ENCODE peak calls at places on chromosomes 1 and 21, in five cellular contexts. M is PC-3, K is H9, O is hepatocyte, J is GM23338. T is an unnamed sample.

GRCh38 chr1:7401814-7402547 is 369.1 kb upstream of the VAMP3 start:
- DNase-seq in M (peak; percentile 95), K (peak; percentile 72), O (peak; percentile 92), J (peak; percentile 36), T (no peak)

GRCh38 chr1:29410476-29410875 is 174.2 kb downstream of the PTPRU start:
- DNase-seq in M (no peak), K (no peak), O (no peak), J (no peak), T (no peak)

GRCh38 chr1:195218428-195219212 is 1389.6 kb downstream of the KCNT2 start:
- DNase-seq in M (no peak), K (no peak), O (no peak), J (no peak), T (no peak)

GRCh38 chr1:89125571-89126233 is at the start of gene GBP2:
- DNase-seq in M (peak; percentile 84), K (no peak), O (peak; percentile 77), J (no peak), T (no peak)

GRCh38 chr1:9181990-9182783 is 52.4 kb upstream of the H6PD start:
- DNase-seq in M (peak; percentile 39), K (peak; percentile 62), O (peak; percentile 81), J (peak; percentile 56), T (no peak)

GRCh38 chr1:177872563-177872900 is 97.3 kb downstream of the SEC16B start:
- DNase-seq in M (no peak), K (no peak), O (peak; percentile 13), J (no peak), T (no peak)

GRCh38 chr1:17932164-17932563 is 175.4 kb upstream of the IGSF21 start:
- DNase-seq in M (no peak), K (no peak), O (no peak), J (no peak), T (no peak)

GRCh38 chr1:68958957-68959356 is 462.1 kb upstream of the DEPDC1 start:
- DNase-seq in M (no peak), K (no peak), O (no peak), J (no peak), T (no peak)

GRCh38 chr1:15678578-15678977 is 5.5 kb upstream of the PLEKHM2 start:
- DNase-seq in M (peak; percentile 82), K (peak; percentile 66), O (peak; percentile 44), J (peak; percentile 65), T (peak; percentile 30)

GRCh38 chr1:21938791-21939538 is 1.9 kb upstream of the HSPG2 start:
- DNase-seq in M (no peak), K (no peak), O (no peak), J (no peak), T (no peak)

GRCh38 chr1:1250828-1251284 is 4.3 kb upstream of the C1QTNF12 start:
- DNase-seq in M (no peak), K (no peak), O (no peak), J (no peak), T (peak; percentile 55)

GRCh38 chr1:78651247-78651646 is 1.6 kb downstream of the IFI44 start:
- DNase-seq in M (no peak), K (no peak), O (no peak), J (no peak), T (no peak)

GRCh38 chr1:230240446-230241076 is 173.5 kb downstream of the GALNT2 start:
- DNase-seq in M (no peak), K (no peak), O (no peak), J (no peak), T (no peak)

GRCh38 chr1:206867716-206868115 is 2.3 kb downstream of the IL20 start:
- DNase-seq in M (no peak), K (no peak), O (no peak), J (no peak), T (no peak)

GRCh38 chr21:42526379-42526727 is 12.7 kb downstream of the SLC37A1 start:
- DNase-seq in M (no peak), K (no peak), O (peak; percentile 77), J (no peak), T (no peak)

GRCh38 chr1:178986204-178986603 is 39.5 kb upstream of the FAM20B start:
- DNase-seq in M (no peak), K (no peak), O (no peak), J (no peak), T (no peak)

GRCh38 chr1:23530750-23531651 is at the start of gene E2F2:
- DNase-seq in M (peak; percentile 81), K (peak; percentile 92), O (peak; percentile 94), J (peak; percentile 94), T (peak; percentile 97)

GRCh38 chr1:238099871-238100270 is 209.1 kb upstream of the ZP4 start:
- DNase-seq in M (no peak), K (no peak), O (no peak), J (no peak), T (no peak)

GRCh38 chr1:98104285-98104684 is 183.5 kb upstream of the DPYD start:
- DNase-seq in M (peak; percentile 62), K (no peak), O (no peak), J (no peak), T (no peak)
- H3K4me2 ChIP-seq in M (no peak overlapping the region), K (no peak overlapping the region), O (no peak overlapping the region), J (no peak overlapping the region), T (no peak overlapping the region)

DNA sequence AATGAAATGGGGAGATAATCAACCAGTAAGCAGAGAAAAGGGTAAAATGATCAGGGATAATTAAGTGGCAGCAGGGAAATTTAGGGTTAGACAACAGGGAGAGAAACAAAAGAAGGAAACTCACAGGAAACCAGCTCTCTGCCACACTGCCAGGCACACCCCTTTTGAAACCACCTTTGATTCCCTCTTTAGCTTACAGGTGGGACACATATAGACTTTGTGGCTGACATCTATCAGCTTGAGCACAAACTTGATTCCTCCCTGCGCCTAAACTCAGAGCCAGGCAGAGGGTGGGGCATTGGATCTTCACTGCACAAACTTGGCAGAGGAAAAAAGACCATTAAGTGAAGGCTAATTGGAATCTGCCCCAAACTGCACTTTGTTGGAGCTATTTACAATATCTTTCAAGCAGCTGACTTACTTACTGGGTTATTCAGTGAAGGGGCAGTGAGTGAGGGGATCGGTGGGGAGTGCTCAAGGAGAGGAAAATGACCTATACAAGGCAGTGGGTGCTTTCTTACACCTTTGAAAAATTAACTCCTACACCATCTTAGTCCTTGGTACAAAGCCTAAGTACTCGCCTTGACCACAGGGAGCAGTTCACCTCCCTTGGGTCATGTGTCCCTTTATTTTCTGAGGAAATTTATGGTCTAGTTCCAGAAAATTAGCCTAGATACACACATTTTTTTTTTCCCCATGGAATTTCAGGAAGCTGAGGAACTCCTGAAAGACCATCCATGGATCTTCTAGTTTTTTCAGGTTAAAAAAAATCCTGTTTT is 60.2 kb downstream of the PBX1 start:
- DNase-seq in M (no peak), K (no peak), O (no peak), J (no peak), T (no peak)
- H3K79me2 ChIP-seq in M (no peaks in the 10 kb centered on the region), K (peaks cover 21% of the 10 kb centered on the region), O (peaks cover 99% of the 10 kb centered on the region), J (peaks cover 99% of the 10 kb centered on the region), T (no peaks in the 10 kb centered on the region)

GRCh38 chr1:232486006-232486405 is 143.9 kb downstream of the SIPA1L2 start:
- DNase-seq in M (peak; percentile 53), K (no peak), O (no peak), J (no peak), T (peak; percentile 16)
- H3K4me2 ChIP-seq in M (peak overlapping the region; percentile 50), K (no peak overlapping the region), O (no peak overlapping the region), J (no peak overlapping the region), T (peak overlapping the region; percentile 23)

DNA sequence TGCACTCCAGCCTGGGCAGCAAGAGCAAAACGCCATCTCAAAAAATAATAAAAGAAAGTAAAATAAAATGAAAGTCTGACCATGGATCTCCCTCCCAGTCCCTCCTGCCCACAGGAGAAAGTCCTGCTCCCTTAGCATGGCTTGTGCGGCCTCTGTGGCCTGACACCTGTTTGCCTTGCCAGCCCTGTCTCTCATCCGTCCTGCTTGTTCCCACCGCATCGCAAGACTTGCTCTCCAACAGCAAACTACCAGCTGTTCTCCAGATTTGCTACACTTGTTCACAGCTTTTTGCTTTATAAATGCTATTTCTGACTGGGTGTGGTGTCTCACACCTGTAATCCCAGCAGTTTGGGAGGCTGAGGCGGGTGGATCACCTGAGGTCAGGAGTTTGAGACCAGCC is 2.7 kb downstream of the ETV3L start:
- DNase-seq in M (no peak), K (no peak), O (no peak), J (no peak), T (no peak)
- H3K79me2 ChIP-seq in M (no peaks in the 10 kb centered on the region), K (no peaks in the 10 kb centered on the region), O (no peaks in the 10 kb centered on the region), J (no peaks in the 10 kb centered on the region), T (no peaks in the 10 kb centered on the region)

GRCh38 chr1:5887436-5888290 is 104.6 kb downstream of the NPHP4 start:
- DNase-seq in M (no peak), K (no peak), O (no peak), J (no peak), T (no peak)
- H3K4me2 ChIP-seq in M (no peak overlapping the region), K (no peak overlapping the region), O (no peak overlapping the region), J (no peak overlapping the region), T (no peak overlapping the region)

GRCh38 chr1:32178380-32179192 is 889 bp upstream of the TXLNA start:
- DNase-seq in M (no peak), K (no peak), O (peak; percentile 28), J (no peak), T (no peak)

GRCh38 chr1:32179193-32179442 is 357 bp upstream of the TXLNA start:
- DNase-seq in M (no peak), K (no peak), O (no peak), J (no peak), T (no peak)

GRCh38 chr1:32181065-32181464 is 1.6 kb downstream of the TXLNA start:
- DNase-seq in M (no peak), K (no peak), O (no peak), J (no peak), T (no peak)

GRCh38 chr1:32180186-32181060 is 948 bp downstream of the TXLNA start:
- DNase-seq in M (peak; percentile 33), K (peak; percentile 64), O (peak; percentile 71), J (peak; percentile 70), T (peak; percentile 52)

GRCh38 chr1:32179443-32180185 is at the start of gene TXLNA:
- DNase-seq in M (peak; percentile 91), K (peak; percentile 97), O (peak; percentile 97), J (peak; percentile 96), T (peak; percentile 92)
- H3K79me2 ChIP-seq in M (peaks cover 46% of the 10 kb centered on the region), K (peaks cover 4% of the 10 kb centered on the region), O (peaks cover 46% of the 10 kb centered on the region), J (peaks cover 41% of the 10 kb centered on the region), T (peaks cover 44% of the 10 kb centered on the region)

GRCh38 chr1:223704921-223705878 is 7.1 kb upstream of the CAPN2 start:
- DNase-seq in M (peak; percentile 81), K (no peak), O (no peak), J (no peak), T (no peak)
- H3K4me2 ChIP-seq in M (peak overlapping the region; percentile 80), K (no peak overlapping the region), O (peak overlapping the region; percentile 17), J (no peak overlapping the region), T (no peak overlapping the region)

DNA sequence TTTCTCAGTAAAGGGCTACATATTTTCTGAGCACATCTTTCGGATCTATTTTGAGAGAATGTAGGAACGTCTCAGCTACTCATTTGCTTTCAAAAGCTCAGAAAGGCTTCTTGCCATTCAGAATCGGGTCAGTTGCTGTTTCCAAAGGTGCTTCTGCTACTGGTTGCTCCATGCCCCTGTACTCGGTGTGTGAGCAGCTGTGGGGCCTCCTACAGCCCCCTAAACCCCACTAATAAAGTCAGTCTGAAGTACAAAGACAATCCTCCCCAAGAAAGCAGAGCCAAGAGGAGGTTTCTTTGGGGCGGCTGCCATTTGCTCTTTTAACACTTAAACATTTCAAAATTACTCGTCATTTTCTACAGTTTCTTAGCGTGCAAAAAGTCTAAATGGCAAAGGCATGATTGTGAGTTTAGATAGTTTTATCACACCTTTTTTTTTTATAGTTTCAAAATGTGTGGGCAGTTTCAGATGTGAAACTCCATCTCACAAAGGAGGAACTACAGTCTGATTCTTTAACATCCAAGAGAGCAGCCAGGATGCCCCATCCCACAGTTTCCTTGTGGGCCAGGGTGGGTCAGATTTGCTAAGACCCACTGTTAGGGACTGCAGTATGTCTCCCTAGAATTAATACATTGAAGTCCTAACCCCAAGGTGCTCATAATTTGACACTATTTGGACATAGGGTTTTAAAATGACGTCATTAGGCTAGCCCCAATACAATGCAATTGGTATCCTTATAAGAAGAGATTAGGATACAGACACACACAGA is 4.1 kb downstream of the RUNX1 start:
- DNase-seq in M (no peak), K (no peak), O (no peak), J (no peak), T (no peak)
- H3K79me2 ChIP-seq in M (peaks cover 87% of the 10 kb centered on the region), K (no peaks in the 10 kb centered on the region), O (no peaks in the 10 kb centered on the region), J (no peaks in the 10 kb centered on the region), T (peaks cover 96% of the 10 kb centered on the region)

T was measured in OCI-LY7.